ENCODE peak calls at places on chromosomes 4 and X, in four cellular contexts. One of them, this sample, is unnamed.

GRCh38 chrX:41164469-41164868 is 79.2 kb downstream of the USP9X start:
- ATAC-seq in A549: no peak
- ATAC-seq in upper lobe of left lung: no peak
- ATAC-seq in IMR-90: no peak
- ATAC-seq in this sample: no peak

GRCh38 chrX:108053218-108053617 is 8.4 kb downstream of the VSIG1 start:
- ATAC-seq in A549: no peak
- ATAC-seq in upper lobe of left lung: no peak
- ATAC-seq in IMR-90: no peak
- ATAC-seq in this sample: no peak

GRCh38 chr4:118836763-118837507 is 1.0 kb upstream of the SEC24D start:
- ATAC-seq in A549: peak
- ATAC-seq in upper lobe of left lung: no peak
- ATAC-seq in IMR-90: no peak
- ATAC-seq in this sample: no peak

GRCh38 chr4:38621004-38621684 is 42.9 kb upstream of the KLF3 start:
- ATAC-seq in A549: peak
- ATAC-seq in upper lobe of left lung: peak
- ATAC-seq in IMR-90: peak
- ATAC-seq in this sample: peak

GRCh38 chrX:44731160-44731559 is 112.7 kb upstream of the DUSP21 start:
- ATAC-seq in A549: no peak
- ATAC-seq in upper lobe of left lung: no peak
- ATAC-seq in IMR-90: no peak
- ATAC-seq in this sample: no peak

GRCh38 chrX:14963447-14964236 is 90.4 kb downstream of the MOSPD2 start:
- ATAC-seq in A549: no peak
- ATAC-seq in upper lobe of left lung: no peak
- ATAC-seq in IMR-90: peak
- ATAC-seq in this sample: no peak

GRCh38 chrX:111100191-111100590 is 4.2 kb downstream of the PAK3 start:
- ATAC-seq in A549: peak
- ATAC-seq in upper lobe of left lung: peak
- ATAC-seq in IMR-90: peak
- ATAC-seq in this sample: no peak

GRCh38 chrX:133994576-133994975 is 9.2 kb upstream of the GPC3 start:
- ATAC-seq in A549: no peak
- ATAC-seq in upper lobe of left lung: no peak
- ATAC-seq in IMR-90: no peak
- ATAC-seq in this sample: no peak

GRCh38 chrX:10350221-10350620 is 193.4 kb downstream of the CLCN4 start:
- ATAC-seq in A549: no peak
- ATAC-seq in upper lobe of left lung: no peak
- ATAC-seq in IMR-90: no peak
- ATAC-seq in this sample: no peak

GRCh38 chr4:116469582-116469981 is 615.8 kb downstream of the TRAM1L1 start:
- ATAC-seq in A549: no peak
- ATAC-seq in upper lobe of left lung: no peak
- ATAC-seq in IMR-90: no peak
- ATAC-seq in this sample: no peak

GRCh38 chrX:72576161-72576896 is 3.7 kb upstream of the HDAC8 start:
- ATAC-seq in A549: no peak
- ATAC-seq in upper lobe of left lung: no peak
- ATAC-seq in IMR-90: no peak
- ATAC-seq in this sample: no peak

GRCh38 chr4:76688737-76689078 is 209.2 kb downstream of the SOWAHB start:
- ATAC-seq in A549: no peak
- ATAC-seq in upper lobe of left lung: no peak
- ATAC-seq in IMR-90: no peak
- ATAC-seq in this sample: no peak

GRCh38 chrX:10620121-10620699 is at the start of gene MID1:
- ATAC-seq in A549: peak
- ATAC-seq in upper lobe of left lung: peak
- ATAC-seq in IMR-90: peak
- ATAC-seq in this sample: peak

GRCh38 chr4:33661636-33662035 is 2582.7 kb downstream of the ARAP2 start:
- ATAC-seq in A549: no peak
- ATAC-seq in upper lobe of left lung: no peak
- ATAC-seq in IMR-90: no peak
- ATAC-seq in this sample: no peak

GRCh38 chr4:109665783-109666455 is 37.3 kb downstream of the CASP6 start:
- ATAC-seq in A549: no peak
- ATAC-seq in upper lobe of left lung: no peak
- ATAC-seq in IMR-90: no peak
- ATAC-seq in this sample: no peak

GRCh38 chr4:177367336-177367735 is 57.7 kb downstream of the NEIL3 start:
- ATAC-seq in A549: peak
- ATAC-seq in upper lobe of left lung: no peak
- ATAC-seq in IMR-90: no peak
- ATAC-seq in this sample: no peak

GRCh38 chr4:88573286-88573994 is 18.8 kb upstream of the HERC3 start:
- ATAC-seq in A549: no peak
- ATAC-seq in upper lobe of left lung: no peak
- ATAC-seq in IMR-90: peak
- ATAC-seq in this sample: no peak

GRCh38 chr4:89737888-89738287 is 99.1 kb downstream of the SNCA start:
- ATAC-seq in A549: no peak
- ATAC-seq in upper lobe of left lung: no peak
- ATAC-seq in IMR-90: no peak
- ATAC-seq in this sample: no peak

GRCh38 chr4:88144048-88144447 is 14.4 kb downstream of the ABCG2 start:
- ATAC-seq in A549: no peak
- ATAC-seq in upper lobe of left lung: no peak
- ATAC-seq in IMR-90: no peak
- ATAC-seq in this sample: no peak

GRCh38 chr4:156201050-156201449 is 247.4 kb upstream of the CTSO start:
- ATAC-seq in A549: no peak
- ATAC-seq in upper lobe of left lung: no peak
- ATAC-seq in IMR-90: no peak
- ATAC-seq in this sample: no peak

GRCh38 chrX:101062171-101062570 is 10.3 kb upstream of the TRMT2B start:
- ATAC-seq in A549: no peak
- ATAC-seq in upper lobe of left lung: no peak
- ATAC-seq in IMR-90: peak
- ATAC-seq in this sample: no peak

GRCh38 chr4:80948995-80949394 is 81.5 kb upstream of the BMP3 start:
- ATAC-seq in A549: no peak
- ATAC-seq in upper lobe of left lung: no peak
- ATAC-seq in IMR-90: no peak
- ATAC-seq in this sample: no peak

GRCh38 chr4:77827343-77827742 is 8.2 kb upstream of the CNOT6L start:
- ATAC-seq in A549: no peak
- ATAC-seq in upper lobe of left lung: no peak
- ATAC-seq in IMR-90: no peak
- ATAC-seq in this sample: no peak

GRCh38 chrX:47595701-47596655 is 13.7 kb downstream of the TIMP1 start:
- ATAC-seq in A549: no peak
- ATAC-seq in upper lobe of left lung: peak
- ATAC-seq in IMR-90: peak
- ATAC-seq in this sample: no peak

GRCh38 chrX:108712886-108713285 is 23.5 kb downstream of the IRS4 start:
- ATAC-seq in A549: no peak
- ATAC-seq in upper lobe of left lung: no peak
- ATAC-seq in IMR-90: no peak
- ATAC-seq in this sample: no peak

GRCh38 chr4:25872851-25873631 is 10.3 kb upstream of the SEL1L3 start:
- ATAC-seq in A549: no peak
- ATAC-seq in upper lobe of left lung: no peak
- ATAC-seq in IMR-90: no peak
- ATAC-seq in this sample: no peak

GRCh38 chr4:37652747-37653527 is 33.2 kb downstream of the RELL1 start:
- ATAC-seq in A549: no peak
- ATAC-seq in upper lobe of left lung: no peak
- ATAC-seq in IMR-90: no peak
- ATAC-seq in this sample: no peak

GRCh38 chr4:124940387-124940786 is 227.9 kb upstream of the ANKRD50 start:
- ATAC-seq in A549: peak
- ATAC-seq in upper lobe of left lung: peak
- ATAC-seq in IMR-90: peak
- ATAC-seq in this sample: peak

GRCh38 chr4:122865421-122865820 is 38.8 kb downstream of the FGF2 start:
- ATAC-seq in A549: no peak
- ATAC-seq in upper lobe of left lung: no peak
- ATAC-seq in IMR-90: no peak
- ATAC-seq in this sample: no peak

GRCh38 chr4:165367040-165367439 is 11.8 kb upstream of the CPE start:
- ATAC-seq in A549: no peak
- ATAC-seq in upper lobe of left lung: no peak
- ATAC-seq in IMR-90: no peak
- ATAC-seq in this sample: no peak

GRCh38 chr4:87410669-87411068 is 11.7 kb upstream of the NUDT9 start:
- ATAC-seq in A549: no peak
- ATAC-seq in upper lobe of left lung: no peak
- ATAC-seq in IMR-90: peak
- ATAC-seq in this sample: no peak

GRCh38 chr4:41327770-41328169 is 71.0 kb downstream of the UCHL1 start:
- ATAC-seq in A549: no peak
- ATAC-seq in upper lobe of left lung: no peak
- ATAC-seq in IMR-90: no peak
- ATAC-seq in this sample: no peak

GRCh38 chrX:11953615-11954014 is 184.7 kb upstream of the FRMPD4 start:
- ATAC-seq in A549: peak
- ATAC-seq in upper lobe of left lung: no peak
- ATAC-seq in IMR-90: peak
- ATAC-seq in this sample: no peak

GRCh38 chr4:170106899-170107298 is 17.1 kb upstream of the AADAT start:
- ATAC-seq in A549: no peak
- ATAC-seq in upper lobe of left lung: peak
- ATAC-seq in IMR-90: no peak
- ATAC-seq in this sample: no peak

GRCh38 chrX:19867411-19867732 is 20.0 kb downstream of the SH3KBP1 start:
- ATAC-seq in A549: no peak
- ATAC-seq in upper lobe of left lung: no peak
- ATAC-seq in IMR-90: peak
- ATAC-seq in this sample: no peak

GRCh38 chrX:11272290-11272689 is 20.9 kb upstream of the AMELX start:
- ATAC-seq in A549: no peak
- ATAC-seq in upper lobe of left lung: no peak
- ATAC-seq in IMR-90: no peak
- ATAC-seq in this sample: no peak

GRCh38 chr4:83010522-83011318 is at the start of gene LIN54:
- ATAC-seq in A549: peak
- ATAC-seq in upper lobe of left lung: peak
- ATAC-seq in IMR-90: peak
- ATAC-seq in this sample: peak
- TF ChIP-seq POLR2A in A549: no peak
- TF ChIP-seq POLR2A in upper lobe of left lung: peak
- TF ChIP-seq POLR2A in IMR-90: peak
- TF ChIP-seq POLR2A in this sample: no peak

GRCh38 chrX:24024819-24025740 is 1.9 kb downstream of the KLHL15 start:
- ATAC-seq in A549: peak
- ATAC-seq in upper lobe of left lung: peak
- ATAC-seq in IMR-90: peak
- ATAC-seq in this sample: peak
- TF ChIP-seq POLR2A in A549: peak
- TF ChIP-seq POLR2A in upper lobe of left lung: peak
- TF ChIP-seq POLR2A in IMR-90: peak
- TF ChIP-seq POLR2A in this sample: peak

GRCh38 chr4:75514131-75514948 is at the start of the genes RCHY1 and THAP6:
- ATAC-seq in A549: peak
- ATAC-seq in upper lobe of left lung: peak
- ATAC-seq in IMR-90: peak
- ATAC-seq in this sample: peak

GRCh38 chr4:75514949-75515612 is 808 bp downstream of the THAP6 start:
- ATAC-seq in A549: no peak
- ATAC-seq in upper lobe of left lung: no peak
- ATAC-seq in IMR-90: peak
- ATAC-seq in this sample: no peak

GRCh38 chr4:75513529-75514130 is 573 bp downstream of the RCHY1 start:
- ATAC-seq in A549: no peak
- ATAC-seq in upper lobe of left lung: no peak
- ATAC-seq in IMR-90: no peak
- ATAC-seq in this sample: no peak

GRCh38 chr4:75511841-75512240 is 2.4 kb downstream of the RCHY1 start:
- ATAC-seq in A549: no peak
- ATAC-seq in upper lobe of left lung: no peak
- ATAC-seq in IMR-90: no peak
- ATAC-seq in this sample: no peak

GRCh38 chr4:75512336-75513211 is 1.6 kb downstream of the RCHY1 start:
- ATAC-seq in A549: no peak
- ATAC-seq in upper lobe of left lung: no peak
- ATAC-seq in IMR-90: peak
- ATAC-seq in this sample: no peak
- TF ChIP-seq POLR2A in A549: no peak
- TF ChIP-seq POLR2A in upper lobe of left lung: no peak
- TF ChIP-seq POLR2A in IMR-90: no peak
- TF ChIP-seq POLR2A in this sample: no peak

GRCh38 chr4:113760852-113761681 is 471 bp downstream of the CAMK2D start:
- ATAC-seq in A549: peak
- ATAC-seq in upper lobe of left lung: peak
- ATAC-seq in IMR-90: peak
- ATAC-seq in this sample: peak

GRCh38 chr4:113762851-113763172 is 1.3 kb upstream of the CAMK2D start:
- ATAC-seq in A549: no peak
- ATAC-seq in upper lobe of left lung: no peak
- ATAC-seq in IMR-90: no peak
- ATAC-seq in this sample: no peak

GRCh38 chr4:113760094-113760851 is 1.3 kb downstream of the CAMK2D start:
- ATAC-seq in A549: peak
- ATAC-seq in upper lobe of left lung: no peak
- ATAC-seq in IMR-90: no peak
- ATAC-seq in this sample: no peak

GRCh38 chr4:113762061-113762850 is 718 bp upstream of the CAMK2D start:
- ATAC-seq in A549: peak
- ATAC-seq in upper lobe of left lung: peak
- ATAC-seq in IMR-90: peak
- ATAC-seq in this sample: peak

DNA sequence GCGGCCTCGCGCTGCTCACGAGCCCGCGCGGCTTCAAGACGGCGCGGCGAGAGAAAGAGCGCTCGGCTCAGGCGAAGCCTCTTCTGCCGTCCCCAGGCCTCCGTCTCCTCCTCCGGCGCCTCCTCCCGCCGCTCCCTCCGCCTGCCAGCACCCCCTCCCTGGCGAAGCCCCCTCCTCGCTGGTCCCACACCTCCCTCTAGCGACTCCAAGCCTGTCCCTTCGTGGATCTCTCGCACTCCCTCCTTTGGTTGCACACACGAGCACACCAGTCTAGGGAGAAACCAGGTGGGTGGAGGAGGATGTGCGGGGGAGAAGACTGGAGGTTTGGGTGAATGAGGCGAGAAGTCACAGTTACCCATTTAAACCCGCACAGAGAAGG is at the start of gene CAMK2D:
- ATAC-seq in A549: peak
- ATAC-seq in upper lobe of left lung: peak
- ATAC-seq in IMR-90: peak
- ATAC-seq in this sample: peak
- TF ChIP-seq POLR2A in A549: peak
- TF ChIP-seq POLR2A in upper lobe of left lung: peak
- TF ChIP-seq POLR2A in IMR-90: no peak
- TF ChIP-seq POLR2A in this sample: peak